ENCODE peak calls at places on chromosomes 12 and 14, in four cellular contexts. P is K562, B is A549, I is HepG2. C is an unnamed sample.

GRCh38 chr12:597926-598568 is 65.2 kb downstream of the NINJ2 start:
- DNase-seq in I (no peak), B (no peak), P (no peak), C (no peak)

GRCh38 chr12:6612652-6613014 is 5.5 kb upstream of the CHD4 start:
- DNase-seq in B (no peak), P (no peak), I (no peak), C (no peak)

GRCh38 chr12:132070298-132070697 is 73.8 kb downstream of the DDX51 start:
- DNase-seq in P (no peak), I (no peak), B (no peak), C (no peak)

GRCh38 chr12:116955382-116956021 is 44.8 kb downstream of the FBXW8 start:
- DNase-seq in I (peak; percentile 28), B (peak; percentile 25), P (peak; percentile 13), C (no peak)

GRCh38 chr14:50303744-50304471 is 8.1 kb downstream of the L2HGDH start:
- DNase-seq in B (no peak), I (peak; percentile 93), P (no peak), C (no peak)

GRCh38 chr12:132559652-132560420 is 50.5 kb downstream of the LRCOL1 start:
- DNase-seq in I (peak; percentile 6), P (peak; percentile 93), B (peak; percentile 66), C (peak; percentile 53)

GRCh38 chr12:20792971-20793370 is 17.5 kb upstream of the SLCO1B3 start:
- DNase-seq in B (no peak), I (no peak), P (no peak), C (no peak)

GRCh38 chr14:38623661-38624060 is 367.8 kb upstream of the CLEC14A start:
- DNase-seq in P (no peak), I (no peak), B (no peak), C (no peak)

GRCh38 chr12:93773122-93773871 is 96.1 kb downstream of the CRADD start:
- DNase-seq in I (no peak), P (no peak), B (no peak), C (no peak)

GRCh38 chr14:101862177-101862576 is 100.7 kb downstream of the PPP2R5C start:
- DNase-seq in B (no peak), P (no peak), I (no peak), C (no peak)

GRCh38 chr12:7017870-7018349 is 366 bp downstream of the LPCAT3 start:
- DNase-seq in P (peak; percentile 70), I (no peak), B (peak; percentile 43), C (no peak)

GRCh38 chr14:97602438-97603117 is 805.4 kb downstream of the VRK1 start:
- DNase-seq in I (no peak), B (no peak), P (no peak), C (no peak)

GRCh38 chr14:29548948-29549370 is 378.7 kb downstream of the PRKD1 start:
- DNase-seq in I (peak; percentile 70), P (peak; percentile 59), B (peak; percentile 38), C (no peak)

GRCh38 chr14:106228541-106229158 is 702.3 kb downstream of the TMEM121 start:
- DNase-seq in B (no peak), I (no peak), P (no peak), C (no peak)

GRCh38 chr12:71639341-71639760 is 24.3 kb downstream of the ZFC3H1 start:
- DNase-seq in B (peak; percentile 13), I (peak; percentile 53), P (no peak), C (no peak)

GRCh38 chr14:22569106-22569748 is 19.8 kb downstream of the DAD1 start:
- DNase-seq in I (no peak), P (no peak), B (no peak), C (no peak)

GRCh38 chr12:98341732-98342131 is 173.7 kb upstream of the TMPO start:
- DNase-seq in P (no peak), I (no peak), B (no peak), C (no peak)

GRCh38 chr12:52049286-52049685 is 2.0 kb upstream of the NR4A1 start:
- DNase-seq in I (no peak), B (no peak), P (no peak), C (no peak)

GRCh38 chr12:92036771-92037453 is 108.7 kb downstream of the BTG1 start:
- DNase-seq in B (no peak), P (no peak), I (no peak), C (no peak)

GRCh38 chr12:10016881-10017280 is 6.5 kb downstream of the CLEC12B start:
- DNase-seq in P (no peak), B (peak; percentile 7), I (no peak), C (no peak)

GRCh38 chr12:575948-576612 is 87.2 kb downstream of the NINJ2 start:
- DNase-seq in P (peak; percentile 85), B (peak; percentile 84), I (peak; percentile 79), C (peak; percentile 83)

GRCh38 chr12:123267991-123268843 is 3.4 kb downstream of the CDK2AP1 start:
- DNase-seq in P (no peak), B (no peak), I (no peak), C (no peak)

GRCh38 chr14:71183856-71184255 is 276.6 kb downstream of the PCNX1 start:
- DNase-seq in B (no peak), I (no peak), P (no peak), C (no peak)

GRCh38 chr12:63845726-63846125 is 1.2 kb downstream of the SRGAP1 start:
- DNase-seq in I (peak; percentile 88), B (no peak), P (no peak), C (no peak)

GRCh38 chr12:55642275-55643068 is 5.8 kb downstream of the OR10P1 start:
- DNase-seq in I (no peak), B (no peak), P (no peak), C (no peak)

GRCh38 chr14:52094871-52095270 is 26.0 kb upstream of the NID2 start:
- DNase-seq in P (no peak), B (no peak), I (no peak), C (no peak)

GRCh38 chr14:24095196-24096068 is 1.3 kb downstream of the PCK2 start:
- DNase-seq in I (peak; percentile 100), B (no peak), P (peak; percentile 79), C (peak; percentile 71)

GRCh38 chr14:85468815-85469214 is 61.1 kb upstream of the FLRT2 start:
- DNase-seq in P (no peak), I (peak; percentile 6), B (no peak), C (no peak)

GRCh38 chr14:59253527-59253926 is 65.1 kb downstream of the DAAM1 start:
- DNase-seq in P (no peak), I (no peak), B (no peak), C (no peak)

GRCh38 chr14:71720978-71721624 is 211.1 kb upstream of the RGS6 start:
- DNase-seq in B (peak; percentile 43), I (peak; percentile 53), P (peak; percentile 37), C (peak; percentile 61)

GRCh38 chr12:19959353-19959752 is 409.0 kb upstream of the PDE3A start:
- DNase-seq in B (no peak), I (no peak), P (no peak), C (no peak)

GRCh38 chr12:62468394-62468793 is 1.8 kb downstream of the MON2 start:
- DNase-seq in I (no peak), B (no peak), P (no peak), C (no peak)

GRCh38 chr14:103232338-103232808 is 101.7 kb upstream of the EIF5 start:
- DNase-seq in P (no peak), B (peak; percentile 33), I (no peak), C (no peak)

GRCh38 chr14:103233328-103233727 is 100.7 kb upstream of the EIF5 start:
- DNase-seq in P (no peak), I (no peak), B (no peak), C (no peak)

GRCh38 chr14:103230658-103231334 is 103.2 kb upstream of the EIF5 start:
- DNase-seq in B (no peak), I (no peak), P (no peak), C (no peak)

GRCh38 chr14:103231376-103232019 is 102.5 kb upstream of the EIF5 start:
- DNase-seq in P (no peak), B (no peak), I (no peak), C (no peak)

DNA sequence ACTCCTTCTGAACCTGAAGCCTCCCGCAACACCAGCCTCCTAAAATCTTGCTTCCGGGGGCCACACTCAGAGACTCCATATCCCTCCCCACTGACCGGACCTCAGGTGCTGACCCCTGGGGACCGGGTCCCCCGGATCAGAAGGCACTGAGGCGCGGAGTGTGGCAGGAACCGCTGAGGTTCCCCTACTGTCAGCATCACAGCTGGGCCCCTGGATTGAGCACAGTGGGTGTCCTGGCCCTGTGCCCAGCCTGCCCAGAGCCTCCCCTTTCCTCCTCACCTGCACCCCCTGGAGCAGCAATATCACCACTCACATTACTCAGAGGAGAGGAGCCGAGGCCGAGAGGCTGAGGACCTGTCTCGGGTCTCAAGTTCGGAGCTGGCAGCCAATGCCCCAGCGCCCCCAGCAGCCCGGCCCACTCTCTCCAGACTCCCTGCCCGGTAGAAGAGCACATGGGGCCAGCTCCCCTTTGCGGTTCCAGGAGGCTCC is 101.2 kb upstream of the EIF5 start:
- DNase-seq in I (no peak), P (no peak), B (no peak), C (no peak)
- TF ChIP-seq HMGXB4 in I (no peak), P (no peak), B (no peak), C (no peak)

DNA sequence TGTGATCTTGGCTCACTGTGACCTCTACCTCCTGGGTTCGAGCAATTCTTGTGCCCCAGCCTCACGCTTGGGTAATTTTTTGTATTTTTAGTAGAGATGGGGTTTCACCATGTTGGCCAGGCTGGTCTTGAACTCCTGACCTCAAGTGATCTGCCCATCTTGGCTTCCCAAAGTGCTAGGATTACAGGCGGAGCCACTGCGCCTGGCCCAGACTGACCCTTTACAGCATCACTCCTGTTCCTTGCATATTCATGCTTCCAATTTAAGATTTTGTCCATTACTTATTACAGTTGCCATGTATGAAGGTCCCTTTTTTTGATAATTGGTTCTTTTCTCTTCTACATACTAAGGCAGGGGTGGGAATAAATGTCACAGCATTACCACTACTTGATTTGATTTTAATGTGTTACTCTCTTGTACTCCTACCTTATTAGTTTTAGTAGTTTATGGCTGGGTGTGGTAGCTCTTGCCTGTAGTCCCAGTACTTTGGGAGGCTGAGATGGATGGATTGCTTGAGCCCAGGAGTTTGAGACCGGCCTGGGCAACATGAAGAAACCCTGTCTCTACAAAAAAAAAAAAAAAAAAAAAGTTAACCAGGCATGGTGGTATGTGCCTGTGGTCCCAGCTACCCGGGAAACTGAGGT is 46.9 kb downstream of the ADIPOR2 start:
- DNase-seq in B (no peak), P (no peak), I (no peak), C (no peak)
- TF ChIP-seq HMGXB4 in B (no peak), P (no peak), I (no peak), C (no peak)

GRCh38 chr12:102634216-102634615 is 153.9 kb upstream of the IGF1 start:
- DNase-seq in I (no peak), P (no peak), B (no peak), C (no peak)
- TF ChIP-seq HMGXB4 in I (no peak), P (no peak), B (no peak), C (no peak)

DNA sequence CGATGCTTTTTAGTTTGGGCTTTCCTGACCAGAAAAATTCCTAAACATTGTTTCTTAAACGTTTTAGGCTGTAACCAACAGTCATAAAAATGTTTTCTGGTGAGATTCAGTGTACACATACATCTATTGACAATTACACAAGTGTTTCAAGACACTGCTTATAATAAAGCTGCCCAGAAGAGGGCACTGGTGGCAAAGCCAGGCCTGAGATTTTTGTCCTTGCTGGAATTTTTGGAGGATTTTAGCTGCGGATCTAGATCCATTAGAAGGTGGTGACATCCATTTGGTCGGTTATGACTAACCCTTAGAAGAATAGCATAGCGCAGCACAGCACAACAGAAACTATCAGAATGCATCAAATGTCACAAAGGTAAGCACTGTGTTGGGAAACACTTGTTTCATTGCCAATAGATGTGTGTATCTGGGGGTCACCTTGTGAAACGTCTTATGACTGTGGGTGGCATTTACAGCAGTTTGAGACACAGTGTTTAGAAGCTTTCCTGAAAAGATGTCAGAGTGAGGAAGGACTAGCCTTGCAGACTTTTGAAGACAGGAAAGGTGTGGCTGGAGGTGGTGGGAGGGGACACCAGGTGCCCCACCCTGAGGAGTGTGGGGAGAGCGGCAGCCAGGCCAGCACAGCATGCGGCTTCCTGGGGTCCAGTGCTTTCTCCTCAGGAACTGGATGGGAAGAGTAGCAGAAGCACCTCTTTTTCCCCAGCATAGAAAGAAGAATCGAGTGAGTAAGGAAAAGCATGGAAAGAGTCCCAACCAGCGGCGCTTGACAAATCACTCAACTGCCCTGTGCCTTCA is 54.7 kb upstream of the FKBP4 start:
- DNase-seq in P (no peak), I (peak; percentile 32), B (no peak), C (no peak)
- TF ChIP-seq HMGXB4 in P (no peak), I (no peak), B (no peak), C (no peak)

C was measured in WTC11.